ENCODE peak calls at places on chromosomes 4 and X, in ten cellular contexts. One of them, this sample, is unnamed.

GRCh38 chr4:92307156-92307555 is 3.4 kb downstream of the GRID2 start:
- DNase-seq in fibroblast of lung: no peak
- DNase-seq in colonic mucosa: no peak
- DNase-seq in Caco-2: no peak
- DNase-seq in stimulated activated naive CD8-positive, alpha-beta T cell treated with anti-CD3 and anti-CD28 coated beads, Interleukin-15, Interleukin-2, amounts not matched to agents 100 U/mL and 50 U/mL, for 24 hours: no peak
- DNase-seq in NCI-H2081: no peak
- DNase-seq in GF-D8: no peak
- DNase-seq in NCI-H69: peak; percentile 62
- DNase-seq in WTC11: no peak
- DNase-seq in germinal center: no peak
- DNase-seq in this sample: no peak

GRCh38 chr4:6875431-6875831 is 34.2 kb upstream of the TBC1D14 start:
- DNase-seq in fibroblast of lung: no peak
- DNase-seq in colonic mucosa: no peak
- DNase-seq in Caco-2: no peak
- DNase-seq in stimulated activated naive CD8-positive, alpha-beta T cell treated with anti-CD3 and anti-CD28 coated beads, Interleukin-15, Interleukin-2, amounts not matched to agents 100 U/mL and 50 U/mL, for 24 hours: no peak
- DNase-seq in NCI-H2081: no peak
- DNase-seq in GF-D8: peak; percentile 96
- DNase-seq in NCI-H69: no peak
- DNase-seq in WTC11: no peak
- DNase-seq in germinal center: peak; percentile 47
- DNase-seq in this sample: no peak

GRCh38 chrX:68257015-68257414 is 176.3 kb downstream of the OPHN1 start:
- DNase-seq in fibroblast of lung: no peak
- DNase-seq in colonic mucosa: no peak
- DNase-seq in Caco-2: no peak
- DNase-seq in stimulated activated naive CD8-positive, alpha-beta T cell treated with anti-CD3 and anti-CD28 coated beads, Interleukin-15, Interleukin-2, amounts not matched to agents 100 U/mL and 50 U/mL, for 24 hours: no peak
- DNase-seq in NCI-H2081: no peak
- DNase-seq in GF-D8: no peak
- DNase-seq in NCI-H69: no peak
- DNase-seq in WTC11: no peak
- DNase-seq in germinal center: no peak
- DNase-seq in this sample: no peak

GRCh38 chrX:153763989-153764755 is at the start of gene PLXNB3:
- DNase-seq in fibroblast of lung: peak; percentile 59
- DNase-seq in colonic mucosa: peak; percentile 87
- DNase-seq in Caco-2: peak; percentile 75
- DNase-seq in stimulated activated naive CD8-positive, alpha-beta T cell treated with anti-CD3 and anti-CD28 coated beads, Interleukin-15, Interleukin-2, amounts not matched to agents 100 U/mL and 50 U/mL, for 24 hours: peak; percentile 80
- DNase-seq in NCI-H2081: peak; percentile 65
- DNase-seq in GF-D8: no peak
- DNase-seq in NCI-H69: peak; percentile 83
- DNase-seq in WTC11: peak; percentile 82
- DNase-seq in germinal center: peak; percentile 74
- DNase-seq in this sample: peak; percentile 85

GRCh38 chr4:115729739-115730266 is 616.4 kb upstream of the NDST4 start:
- DNase-seq in fibroblast of lung: no peak
- DNase-seq in colonic mucosa: no peak
- DNase-seq in Caco-2: no peak
- DNase-seq in stimulated activated naive CD8-positive, alpha-beta T cell treated with anti-CD3 and anti-CD28 coated beads, Interleukin-15, Interleukin-2, amounts not matched to agents 100 U/mL and 50 U/mL, for 24 hours: no peak
- DNase-seq in NCI-H2081: no peak
- DNase-seq in GF-D8: no peak
- DNase-seq in NCI-H69: no peak
- DNase-seq in WTC11: no peak
- DNase-seq in germinal center: no peak
- DNase-seq in this sample: no peak

GRCh38 chr4:57137261-57137660 is 27.1 kb upstream of the IGFBP7 start:
- DNase-seq in fibroblast of lung: no peak
- DNase-seq in colonic mucosa: no peak
- DNase-seq in Caco-2: no peak
- DNase-seq in stimulated activated naive CD8-positive, alpha-beta T cell treated with anti-CD3 and anti-CD28 coated beads, Interleukin-15, Interleukin-2, amounts not matched to agents 100 U/mL and 50 U/mL, for 24 hours: no peak
- DNase-seq in NCI-H2081: no peak
- DNase-seq in GF-D8: no peak
- DNase-seq in NCI-H69: no peak
- DNase-seq in WTC11: no peak
- DNase-seq in germinal center: no peak
- DNase-seq in this sample: no peak

GRCh38 chr4:186669159-186669720 is 54.4 kb downstream of the FAT1 start:
- DNase-seq in fibroblast of lung: peak; percentile 81
- DNase-seq in colonic mucosa: no peak
- DNase-seq in Caco-2: peak; percentile 32
- DNase-seq in stimulated activated naive CD8-positive, alpha-beta T cell treated with anti-CD3 and anti-CD28 coated beads, Interleukin-15, Interleukin-2, amounts not matched to agents 100 U/mL and 50 U/mL, for 24 hours: no peak
- DNase-seq in NCI-H2081: no peak
- DNase-seq in GF-D8: no peak
- DNase-seq in NCI-H69: peak; percentile 5
- DNase-seq in WTC11: peak; percentile 61
- DNase-seq in germinal center: no peak
- DNase-seq in this sample: peak; percentile 60

GRCh38 chr4:47538516-47538915 is 53.4 kb downstream of the ATP10D start:
- DNase-seq in fibroblast of lung: no peak
- DNase-seq in colonic mucosa: no peak
- DNase-seq in Caco-2: no peak
- DNase-seq in stimulated activated naive CD8-positive, alpha-beta T cell treated with anti-CD3 and anti-CD28 coated beads, Interleukin-15, Interleukin-2, amounts not matched to agents 100 U/mL and 50 U/mL, for 24 hours: no peak
- DNase-seq in NCI-H2081: no peak
- DNase-seq in GF-D8: no peak
- DNase-seq in NCI-H69: no peak
- DNase-seq in WTC11: no peak
- DNase-seq in germinal center: no peak
- DNase-seq in this sample: no peak

GRCh38 chr4:102535398-102536082 is 34.4 kb downstream of the NFKB1 start:
- DNase-seq in fibroblast of lung: peak; percentile 67
- DNase-seq in colonic mucosa: no peak
- DNase-seq in Caco-2: no peak
- DNase-seq in stimulated activated naive CD8-positive, alpha-beta T cell treated with anti-CD3 and anti-CD28 coated beads, Interleukin-15, Interleukin-2, amounts not matched to agents 100 U/mL and 50 U/mL, for 24 hours: no peak
- DNase-seq in NCI-H2081: no peak
- DNase-seq in GF-D8: no peak
- DNase-seq in NCI-H69: no peak
- DNase-seq in WTC11: no peak
- DNase-seq in germinal center: no peak
- DNase-seq in this sample: peak; percentile 52

GRCh38 chr4:47031011-47031678 is at the start of gene GABRB1:
- DNase-seq in fibroblast of lung: peak; percentile 70
- DNase-seq in colonic mucosa: peak; percentile 74
- DNase-seq in Caco-2: peak; percentile 68
- DNase-seq in stimulated activated naive CD8-positive, alpha-beta T cell treated with anti-CD3 and anti-CD28 coated beads, Interleukin-15, Interleukin-2, amounts not matched to agents 100 U/mL and 50 U/mL, for 24 hours: peak; percentile 13
- DNase-seq in NCI-H2081: peak; percentile 25
- DNase-seq in GF-D8: no peak
- DNase-seq in NCI-H69: peak; percentile 2
- DNase-seq in WTC11: peak; percentile 73
- DNase-seq in germinal center: no peak
- DNase-seq in this sample: peak; percentile 6

GRCh38 chr4:181962321-181962720 is 280.9 kb upstream of the TENM3 start:
- DNase-seq in fibroblast of lung: no peak
- DNase-seq in colonic mucosa: no peak
- DNase-seq in Caco-2: no peak
- DNase-seq in stimulated activated naive CD8-positive, alpha-beta T cell treated with anti-CD3 and anti-CD28 coated beads, Interleukin-15, Interleukin-2, amounts not matched to agents 100 U/mL and 50 U/mL, for 24 hours: no peak
- DNase-seq in NCI-H2081: no peak
- DNase-seq in GF-D8: no peak
- DNase-seq in NCI-H69: no peak
- DNase-seq in WTC11: no peak
- DNase-seq in germinal center: no peak
- DNase-seq in this sample: no peak

GRCh38 chr4:33780952-33781655 is 2463.2 kb downstream of the ARAP2 start:
- DNase-seq in fibroblast of lung: peak; percentile 63
- DNase-seq in colonic mucosa: no peak
- DNase-seq in Caco-2: no peak
- DNase-seq in stimulated activated naive CD8-positive, alpha-beta T cell treated with anti-CD3 and anti-CD28 coated beads, Interleukin-15, Interleukin-2, amounts not matched to agents 100 U/mL and 50 U/mL, for 24 hours: no peak
- DNase-seq in NCI-H2081: no peak
- DNase-seq in GF-D8: no peak
- DNase-seq in NCI-H69: no peak
- DNase-seq in WTC11: no peak
- DNase-seq in germinal center: no peak
- DNase-seq in this sample: peak; percentile 9

GRCh38 chr4:38106301-38106700 is 146.1 kb downstream of the PTTG2 start:
- DNase-seq in fibroblast of lung: peak; percentile 46
- DNase-seq in colonic mucosa: no peak
- DNase-seq in Caco-2: no peak
- DNase-seq in stimulated activated naive CD8-positive, alpha-beta T cell treated with anti-CD3 and anti-CD28 coated beads, Interleukin-15, Interleukin-2, amounts not matched to agents 100 U/mL and 50 U/mL, for 24 hours: no peak
- DNase-seq in NCI-H2081: no peak
- DNase-seq in GF-D8: no peak
- DNase-seq in NCI-H69: no peak
- DNase-seq in WTC11: no peak
- DNase-seq in germinal center: no peak
- DNase-seq in this sample: no peak

GRCh38 chrX:19958530-19959486 is 32.1 kb downstream of the BCLAF3 start:
- DNase-seq in fibroblast of lung: no peak
- DNase-seq in colonic mucosa: no peak
- DNase-seq in Caco-2: no peak
- DNase-seq in stimulated activated naive CD8-positive, alpha-beta T cell treated with anti-CD3 and anti-CD28 coated beads, Interleukin-15, Interleukin-2, amounts not matched to agents 100 U/mL and 50 U/mL, for 24 hours: no peak
- DNase-seq in NCI-H2081: no peak
- DNase-seq in GF-D8: no peak
- DNase-seq in NCI-H69: no peak
- DNase-seq in WTC11: no peak
- DNase-seq in germinal center: no peak
- DNase-seq in this sample: no peak

GRCh38 chrX:54198262-54198661 is 15.2 kb upstream of the FAM120C start:
- DNase-seq in fibroblast of lung: no peak
- DNase-seq in colonic mucosa: no peak
- DNase-seq in Caco-2: no peak
- DNase-seq in stimulated activated naive CD8-positive, alpha-beta T cell treated with anti-CD3 and anti-CD28 coated beads, Interleukin-15, Interleukin-2, amounts not matched to agents 100 U/mL and 50 U/mL, for 24 hours: no peak
- DNase-seq in NCI-H2081: no peak
- DNase-seq in GF-D8: no peak
- DNase-seq in NCI-H69: no peak
- DNase-seq in WTC11: peak; percentile 12
- DNase-seq in germinal center: no peak
- DNase-seq in this sample: no peak

GRCh38 chrX:102067966-102068723 is 57.3 kb upstream of the TCEAL2 start:
- DNase-seq in fibroblast of lung: peak; percentile 6
- DNase-seq in colonic mucosa: no peak
- DNase-seq in Caco-2: peak; percentile 12
- DNase-seq in stimulated activated naive CD8-positive, alpha-beta T cell treated with anti-CD3 and anti-CD28 coated beads, Interleukin-15, Interleukin-2, amounts not matched to agents 100 U/mL and 50 U/mL, for 24 hours: peak; percentile 19
- DNase-seq in NCI-H2081: peak; percentile 10
- DNase-seq in GF-D8: no peak
- DNase-seq in NCI-H69: peak; percentile 0
- DNase-seq in WTC11: no peak
- DNase-seq in germinal center: no peak
- DNase-seq in this sample: peak; percentile 20

GRCh38 chr4:168803727-168804126 is 206.3 kb downstream of the CBR4 start:
- DNase-seq in fibroblast of lung: peak; percentile 62
- DNase-seq in colonic mucosa: no peak
- DNase-seq in Caco-2: no peak
- DNase-seq in stimulated activated naive CD8-positive, alpha-beta T cell treated with anti-CD3 and anti-CD28 coated beads, Interleukin-15, Interleukin-2, amounts not matched to agents 100 U/mL and 50 U/mL, for 24 hours: no peak
- DNase-seq in NCI-H2081: no peak
- DNase-seq in GF-D8: no peak
- DNase-seq in NCI-H69: no peak
- DNase-seq in WTC11: no peak
- DNase-seq in germinal center: no peak
- DNase-seq in this sample: peak; percentile 61

GRCh38 chr4:6703786-6704185 is 5.9 kb downstream of the MRFAP1L1 start:
- DNase-seq in fibroblast of lung: no peak
- DNase-seq in colonic mucosa: no peak
- DNase-seq in Caco-2: no peak
- DNase-seq in stimulated activated naive CD8-positive, alpha-beta T cell treated with anti-CD3 and anti-CD28 coated beads, Interleukin-15, Interleukin-2, amounts not matched to agents 100 U/mL and 50 U/mL, for 24 hours: no peak
- DNase-seq in NCI-H2081: no peak
- DNase-seq in GF-D8: no peak
- DNase-seq in NCI-H69: no peak
- DNase-seq in WTC11: no peak
- DNase-seq in germinal center: no peak
- DNase-seq in this sample: no peak

GRCh38 chrX:125203379-125203736 is 116.3 kb upstream of the TEX13C start:
- DNase-seq in fibroblast of lung: no peak
- DNase-seq in colonic mucosa: no peak
- DNase-seq in Caco-2: no peak
- DNase-seq in stimulated activated naive CD8-positive, alpha-beta T cell treated with anti-CD3 and anti-CD28 coated beads, Interleukin-15, Interleukin-2, amounts not matched to agents 100 U/mL and 50 U/mL, for 24 hours: peak; percentile 2
- DNase-seq in NCI-H2081: no peak
- DNase-seq in GF-D8: no peak
- DNase-seq in NCI-H69: no peak
- DNase-seq in WTC11: no peak
- DNase-seq in germinal center: no peak
- DNase-seq in this sample: no peak

GRCh38 chr4:83556006-83556712 is 20.3 kb downstream of the GPAT3 start:
- DNase-seq in fibroblast of lung: no peak
- DNase-seq in colonic mucosa: no peak
- DNase-seq in Caco-2: no peak
- DNase-seq in stimulated activated naive CD8-positive, alpha-beta T cell treated with anti-CD3 and anti-CD28 coated beads, Interleukin-15, Interleukin-2, amounts not matched to agents 100 U/mL and 50 U/mL, for 24 hours: no peak
- DNase-seq in NCI-H2081: no peak
- DNase-seq in GF-D8: no peak
- DNase-seq in NCI-H69: no peak
- DNase-seq in WTC11: no peak
- DNase-seq in germinal center: no peak
- DNase-seq in this sample: no peak

GRCh38 chr4:3346146-3346545 is 53.3 kb downstream of the RGS12 start:
- DNase-seq in fibroblast of lung: peak; percentile 88
- DNase-seq in colonic mucosa: peak; percentile 66
- DNase-seq in Caco-2: peak; percentile 72
- DNase-seq in stimulated activated naive CD8-positive, alpha-beta T cell treated with anti-CD3 and anti-CD28 coated beads, Interleukin-15, Interleukin-2, amounts not matched to agents 100 U/mL and 50 U/mL, for 24 hours: peak; percentile 28
- DNase-seq in NCI-H2081: peak; percentile 74
- DNase-seq in GF-D8: peak; percentile 57
- DNase-seq in NCI-H69: peak; percentile 62
- DNase-seq in WTC11: no peak
- DNase-seq in germinal center: peak; percentile 77
- DNase-seq in this sample: peak; percentile 90

GRCh38 chr4:41232406-41232805 is 18.1 kb upstream of the APBB2 start:
- DNase-seq in fibroblast of lung: no peak
- DNase-seq in colonic mucosa: no peak
- DNase-seq in Caco-2: no peak
- DNase-seq in stimulated activated naive CD8-positive, alpha-beta T cell treated with anti-CD3 and anti-CD28 coated beads, Interleukin-15, Interleukin-2, amounts not matched to agents 100 U/mL and 50 U/mL, for 24 hours: no peak
- DNase-seq in NCI-H2081: no peak
- DNase-seq in GF-D8: no peak
- DNase-seq in NCI-H69: no peak
- DNase-seq in WTC11: no peak
- DNase-seq in germinal center: no peak
- DNase-seq in this sample: no peak

GRCh38 chr4:97643179-97643578 is 500.1 kb downstream of the STPG2 start:
- DNase-seq in fibroblast of lung: no peak
- DNase-seq in colonic mucosa: no peak
- DNase-seq in Caco-2: no peak
- DNase-seq in stimulated activated naive CD8-positive, alpha-beta T cell treated with anti-CD3 and anti-CD28 coated beads, Interleukin-15, Interleukin-2, amounts not matched to agents 100 U/mL and 50 U/mL, for 24 hours: no peak
- DNase-seq in NCI-H2081: no peak
- DNase-seq in GF-D8: no peak
- DNase-seq in NCI-H69: no peak
- DNase-seq in WTC11: no peak
- DNase-seq in germinal center: no peak
- DNase-seq in this sample: no peak

GRCh38 chrX:46381630-46382029 is 163.6 kb downstream of the ZNF674 start:
- DNase-seq in fibroblast of lung: no peak
- DNase-seq in colonic mucosa: no peak
- DNase-seq in Caco-2: peak; percentile 23
- DNase-seq in stimulated activated naive CD8-positive, alpha-beta T cell treated with anti-CD3 and anti-CD28 coated beads, Interleukin-15, Interleukin-2, amounts not matched to agents 100 U/mL and 50 U/mL, for 24 hours: peak; percentile 33
- DNase-seq in NCI-H2081: no peak
- DNase-seq in GF-D8: no peak
- DNase-seq in NCI-H69: peak; percentile 27
- DNase-seq in WTC11: peak; percentile 30
- DNase-seq in germinal center: peak; percentile 3
- DNase-seq in this sample: peak; percentile 10

GRCh38 chr4:41132055-41132683 is 82.2 kb downstream of the APBB2 start:
- DNase-seq in fibroblast of lung: no peak
- DNase-seq in colonic mucosa: peak; percentile 59
- DNase-seq in Caco-2: peak; percentile 80
- DNase-seq in stimulated activated naive CD8-positive, alpha-beta T cell treated with anti-CD3 and anti-CD28 coated beads, Interleukin-15, Interleukin-2, amounts not matched to agents 100 U/mL and 50 U/mL, for 24 hours: no peak
- DNase-seq in NCI-H2081: no peak
- DNase-seq in GF-D8: no peak
- DNase-seq in NCI-H69: peak; percentile 62
- DNase-seq in WTC11: no peak
- DNase-seq in germinal center: no peak
- DNase-seq in this sample: no peak

GRCh38 chrX:15973299-15973698 is 118.7 kb upstream of the AP1S2 start:
- DNase-seq in fibroblast of lung: peak; percentile 39
- DNase-seq in colonic mucosa: peak; percentile 20
- DNase-seq in Caco-2: peak; percentile 39
- DNase-seq in stimulated activated naive CD8-positive, alpha-beta T cell treated with anti-CD3 and anti-CD28 coated beads, Interleukin-15, Interleukin-2, amounts not matched to agents 100 U/mL and 50 U/mL, for 24 hours: peak; percentile 19
- DNase-seq in NCI-H2081: peak; percentile 4
- DNase-seq in GF-D8: peak; percentile 7
- DNase-seq in NCI-H69: peak; percentile 63
- DNase-seq in WTC11: peak; percentile 24
- DNase-seq in germinal center: no peak
- DNase-seq in this sample: peak; percentile 51

GRCh38 chr4:212438-213174 is 88.3 kb downstream of the ZNF718 start:
- DNase-seq in fibroblast of lung: peak; percentile 88
- DNase-seq in colonic mucosa: peak; percentile 25
- DNase-seq in Caco-2: no peak
- DNase-seq in stimulated activated naive CD8-positive, alpha-beta T cell treated with anti-CD3 and anti-CD28 coated beads, Interleukin-15, Interleukin-2, amounts not matched to agents 100 U/mL and 50 U/mL, for 24 hours: no peak
- DNase-seq in NCI-H2081: no peak
- DNase-seq in GF-D8: no peak
- DNase-seq in NCI-H69: no peak
- DNase-seq in WTC11: peak; percentile 89
- DNase-seq in germinal center: peak; percentile 60
- DNase-seq in this sample: peak; percentile 89

GRCh38 chr4:185811509-185812364 is at the start of gene SORBS2:
- DNase-seq in fibroblast of lung: peak; percentile 31
- DNase-seq in colonic mucosa: peak; percentile 79
- DNase-seq in Caco-2: peak; percentile 74
- DNase-seq in stimulated activated naive CD8-positive, alpha-beta T cell treated with anti-CD3 and anti-CD28 coated beads, Interleukin-15, Interleukin-2, amounts not matched to agents 100 U/mL and 50 U/mL, for 24 hours: no peak
- DNase-seq in NCI-H2081: peak; percentile 51
- DNase-seq in GF-D8: no peak
- DNase-seq in NCI-H69: peak; percentile 49
- DNase-seq in WTC11: no peak
- DNase-seq in germinal center: peak; percentile 67
- DNase-seq in this sample: no peak